ENCODE peak calls at places on chromosomes 5 and 9, in seven cellular contexts. U, Y, J, L, S, Q and G are unnamed samples.
A peak's percentile ranks its signal among the peaks of the same experiment; 100 is the strongest.

GRCh38 chr9:136022731-136023400 is 61.7 kb upstream of the UBAC1 start:
- DNase-seq in U (peak; percentile 19), Y (no peak), J (no peak), L (no peak), S (no peak), Q (no peak), G (no peak)

GRCh38 chr9:116287721-116288120 is 134.1 kb downstream of the PAPPA start:
- DNase-seq in U (no peak), Y (no peak), J (no peak), L (no peak), S (no peak), Q (no peak), G (no peak)

GRCh38 chr5:88391116-88391515 is 122.5 kb upstream of the TMEM161B start:
- DNase-seq in U (no peak), Y (no peak), J (no peak), L (no peak), S (no peak), Q (no peak), G (no peak)

GRCh38 chr9:89427621-89428221 is 70.2 kb downstream of the SEMA4D start:
- DNase-seq in U (no peak), Y (no peak), J (no peak), L (no peak), S (no peak), Q (no peak), G (no peak)

GRCh38 chr5:149745-150450 is 41.4 kb upstream of the LRRC14B start:
- DNase-seq in U (no peak), Y (peak; percentile 27), J (no peak), L (no peak), S (no peak), Q (no peak), G (no peak)

GRCh38 chr5:4976918-4977317 is 163.2 kb upstream of the ADAMTS16 start:
- DNase-seq in U (no peak), Y (no peak), J (no peak), L (no peak), S (no peak), Q (no peak), G (no peak)

GRCh38 chr5:131171276-131171815 is 602 bp downstream of the LYRM7 start:
- DNase-seq in U (no peak), Y (no peak), J (peak; percentile 33), L (no peak), S (peak; percentile 27), Q (no peak), G (peak; percentile 41)

GRCh38 chr9:1880038-1880565 is 135.0 kb upstream of the SMARCA2 start:
- DNase-seq in U (no peak), Y (no peak), J (no peak), L (no peak), S (no peak), Q (peak; percentile 87), G (no peak)

GRCh38 chr5:41109186-41109585 is 38.0 kb upstream of the MROH2B start:
- DNase-seq in U (no peak), Y (no peak), J (no peak), L (no peak), S (no peak), Q (no peak), G (no peak)

GRCh38 chr9:21761309-21761901 is 41.0 kb upstream of the MTAP start:
- DNase-seq in U (no peak), Y (no peak), J (no peak), L (no peak), S (no peak), Q (peak; percentile 19), G (no peak)

GRCh38 chr5:61366841-61367240 is 34.8 kb downstream of the ZSWIM6 start:
- DNase-seq in U (no peak), Y (no peak), J (no peak), L (no peak), S (no peak), Q (no peak), G (no peak)

GRCh38 chr5:178232124-178232919 is at the start of gene PHYKPL:
- DNase-seq in U (peak; percentile 91), Y (peak; percentile 80), J (peak; percentile 77), L (peak; percentile 44), S (peak; percentile 36), Q (no peak), G (peak; percentile 85)
- TF ChIP-seq REST in U (no peak), Y (no peak), J (peak; percentile 24), L (no peak), S (peak; percentile 33), Q (no peak), G (no peak)

GRCh38 chr5:173294673-173295320 is 33.4 kb downstream of the STC2 start:
- DNase-seq in U (no peak), Y (no peak), J (peak; percentile 28), L (no peak), S (peak; percentile 39), Q (no peak), G (no peak)
- H3K4me2 ChIP-seq in U (no peak overlapping the region), Y (no peak overlapping the region), J (peak overlapping the region; percentile 75), L (no peak overlapping the region), S (peak overlapping the region; percentile 94), Q (peak overlapping the region; percentile 83), G (peak overlapping the region; percentile 64)

DNA sequence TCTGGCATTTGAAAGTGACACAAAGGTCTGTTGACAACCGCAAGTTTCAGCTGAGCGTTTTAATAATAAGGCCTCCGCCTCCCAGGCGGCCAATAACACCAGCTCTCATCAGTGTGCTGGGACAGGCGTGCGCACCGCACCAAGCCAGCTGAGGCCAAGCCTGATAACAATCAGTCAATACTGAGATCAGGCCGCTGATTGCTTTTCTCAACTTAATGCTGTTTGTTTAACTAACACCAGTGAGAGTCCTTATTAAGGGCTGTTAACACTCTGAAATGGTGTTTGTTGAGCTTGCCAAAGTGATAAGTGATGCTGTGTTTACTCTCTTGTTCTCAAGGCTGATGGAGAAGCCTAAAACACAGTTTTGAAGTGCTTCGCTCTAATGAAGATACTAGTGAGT is 330.2 kb upstream of the KLF4 start:
- DNase-seq in U (no peak), Y (no peak), J (no peak), L (no peak), S (no peak), Q (no peak), G (no peak)
- TF ChIP-seq REST in U (no peak), Y (no peak), J (no peak), L (no peak), S (no peak), Q (no peak), G (no peak)

GRCh38 chr5:3301316-3301715 is 294.3 kb upstream of the IRX1 start:
- DNase-seq in U (no peak), Y (no peak), J (no peak), L (no peak), S (no peak), Q (no peak), G (no peak)

GRCh38 chr5:3299441-3299840 is 296.2 kb upstream of the IRX1 start:
- DNase-seq in U (no peak), Y (no peak), J (no peak), L (no peak), S (no peak), Q (no peak), G (no peak)

GRCh38 chr5:3303777-3304176 is 291.9 kb upstream of the IRX1 start:
- DNase-seq in U (no peak), Y (no peak), J (no peak), L (no peak), S (no peak), Q (no peak), G (no peak)

GRCh38 chr5:3302228-3302627 is 293.4 kb upstream of the IRX1 start:
- DNase-seq in U (no peak), Y (no peak), J (no peak), L (no peak), S (no peak), Q (no peak), G (no peak)

GRCh38 chr5:3297852-3298251 is 297.8 kb upstream of the IRX1 start:
- DNase-seq in U (no peak), Y (no peak), J (no peak), L (no peak), S (no peak), Q (no peak), G (no peak)
- H3K4me2 ChIP-seq in U (no peak overlapping the region), Y (no peak overlapping the region), J (no peak overlapping the region), L (no peak overlapping the region), S (no peak overlapping the region), Q (no peak overlapping the region), G (no peak overlapping the region)

GRCh38 chr9:120331913-120332312 is 248.1 kb downstream of the CDK5RAP2 start:
- DNase-seq in U (no peak), Y (no peak), J (no peak), L (no peak), S (no peak), Q (no peak), G (no peak)
- TF ChIP-seq REST in U (no peak), Y (no peak), J (no peak), L (no peak), S (no peak), Q (no peak), G (no peak)

GRCh38 chr5:94700592-94700991 is 82.1 kb downstream of the SLF1 start:
- DNase-seq in U (no peak), Y (no peak), J (no peak), L (no peak), S (no peak), Q (peak; percentile 33), G (no peak)

GRCh38 chr5:94705427-94705826 is 87.0 kb downstream of the SLF1 start:
- DNase-seq in U (no peak), Y (no peak), J (no peak), L (no peak), S (no peak), Q (no peak), G (no peak)

GRCh38 chr5:94698189-94698588 is 79.7 kb downstream of the SLF1 start:
- DNase-seq in U (no peak), Y (no peak), J (no peak), L (no peak), S (no peak), Q (no peak), G (peak; percentile 11)

GRCh38 chr5:94707359-94707758 is 88.9 kb downstream of the SLF1 start:
- DNase-seq in U (no peak), Y (no peak), J (no peak), L (no peak), S (no peak), Q (no peak), G (peak; percentile 65)

DNA sequence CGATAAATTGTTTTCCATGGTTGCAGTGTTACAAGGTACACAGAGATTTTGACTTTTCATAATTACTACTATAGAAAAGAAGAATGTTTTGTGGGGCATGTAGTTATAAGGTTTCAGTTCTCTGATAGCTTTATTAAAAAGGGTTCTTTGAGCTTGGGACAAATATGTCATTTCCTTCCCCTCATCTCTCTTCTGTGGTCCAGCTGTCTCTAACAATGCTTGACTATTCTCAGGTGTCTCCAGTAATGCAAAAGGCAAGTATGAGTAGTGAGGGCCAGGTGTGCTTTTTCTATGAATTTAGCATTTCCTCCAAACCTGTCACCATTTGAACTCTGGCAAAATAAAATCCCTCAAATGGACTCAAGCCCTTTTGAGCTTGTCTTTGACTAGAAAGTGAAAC is 84.3 kb downstream of the SLF1 start:
- DNase-seq in U (no peak), Y (no peak), J (no peak), L (no peak), S (no peak), Q (peak; percentile 56), G (no peak)
- H3K4me2 ChIP-seq in U (no peak overlapping the region), Y (no peak overlapping the region), J (no peak overlapping the region), L (no peak overlapping the region), S (no peak overlapping the region), Q (peak overlapping the region; percentile 50), G (no peak overlapping the region)